ENCODE peak calls at places on chromosome 1, in five cellular contexts. T is H54, C is cardiac fibroblast, L is mammary epithelial cell, N is occipital lobe. H is an unnamed sample.
A peak's percentile ranks its signal among the peaks of the same experiment; 100 is the strongest.

GRCh38 chr1:179953974-179954493 is 576 bp upstream of the CEP350 start:
- DNase-seq in N (no peak), C (no peak), T (no peak), L (peak; percentile 57), H (no peak)

GRCh38 chr1:112524251-112524650 is 15.5 kb downstream of the WNT2B start:
- DNase-seq in T (no peak), L (no peak), N (no peak), C (peak; percentile 83), H (peak; percentile 88)

GRCh38 chr1:80675469-80675868 is 1125.3 kb upstream of the ADGRL2 start:
- DNase-seq in L (no peak), N (no peak), C (peak; percentile 15), T (no peak), H (no peak)

GRCh38 chr1:7632681-7633080 is 138.4 kb upstream of the VAMP3 start:
- DNase-seq in T (no peak), C (no peak), L (no peak), N (no peak), H (no peak)

GRCh38 chr1:162561616-162562451 is at the start of gene UAP1:
- DNase-seq in C (peak; percentile 19), T (no peak), L (no peak), N (no peak), H (no peak)

GRCh38 chr1:81670286-81670685 is 130.4 kb upstream of the ADGRL2 start:
- DNase-seq in T (peak; percentile 73), N (peak; percentile 46), C (peak; percentile 96), L (peak; percentile 75), H (peak; percentile 23)

GRCh38 chr1:94322696-94323095 is 85.3 kb upstream of the ARHGAP29 start:
- DNase-seq in L (peak; percentile 62), N (no peak), T (peak; percentile 62), C (peak; percentile 76), H (peak; percentile 83)

GRCh38 chr1:197763307-197763706 is 12.0 kb downstream of the DENND1B start:
- DNase-seq in L (no peak), C (no peak), T (no peak), N (no peak), H (no peak)

H was measured in SJSA1.